ENCODE peak calls at places on chromosomes 5 and 9, in six cellular contexts. B is gastrocnemius medialis; T is body of pancreas; E is AG04450; V is pancreas; H is CD8-positive, alpha-beta memory T cell. O is an unnamed sample.

GRCh38 chr9:131240047-131240921 is 36.0 kb downstream of the FAM78A start:
- DNase-seq in V (no peak), H (no peak), B (no peak), T (no peak), E (no peak), O (no peak)

GRCh38 chr9:3398232-3398648 is 127.6 kb downstream of the RFX3 start:
- DNase-seq in B (no peak), E (no peak), V (no peak), H (peak), T (no peak), O (no peak)

GRCh38 chr5:40681351-40682311 is 1.9 kb downstream of the PTGER4 start:
- DNase-seq in V (peak), H (peak), E (no peak), T (peak), B (no peak), O (no peak)

GRCh38 chr9:7338586-7339281 is 460.8 kb downstream of the DMAC1 start:
- DNase-seq in V (no peak), B (no peak), E (no peak), H (no peak), T (no peak), O (no peak)

GRCh38 chr5:166708271-166708670 is 1583.2 kb upstream of the WWC1 start:
- DNase-seq in T (no peak), H (no peak), B (no peak), E (no peak), V (no peak), O (no peak)

GRCh38 chr9:124286292-124286931 is 28.7 kb downstream of the NEK6 start:
- DNase-seq in V (no peak), T (no peak), H (no peak), E (peak), B (no peak), O (no peak)

GRCh38 chr5:51002368-51002767 is 335.9 kb downstream of the PARP8 start:
- DNase-seq in B (no peak), E (no peak), V (no peak), H (no peak), T (no peak), O (no peak)

GRCh38 chr5:32233696-32234447 is 59.8 kb upstream of the GOLPH3 start:
- DNase-seq in E (no peak), B (no peak), H (no peak), V (no peak), T (peak), O (no peak)

GRCh38 chr5:178304016-178304415 is 71.4 kb upstream of the PHYKPL start:
- DNase-seq in B (no peak), V (no peak), E (no peak), T (peak), H (no peak), O (no peak)

GRCh38 chr9:38294130-38294529 is 98.4 kb upstream of the ALDH1B1 start:
- DNase-seq in T (no peak), B (no peak), E (no peak), H (no peak), V (no peak), O (peak)

GRCh38 chr9:26975728-26976707 is 19.8 kb downstream of the IFT74 start:
- DNase-seq in B (no peak), V (no peak), E (no peak), T (peak), H (no peak), O (no peak)

GRCh38 chr5:158302029-158302428 is 443.1 kb upstream of the CLINT1 start:
- DNase-seq in V (no peak), B (no peak), H (no peak), E (no peak), T (no peak), O (no peak)

GRCh38 chr5:12292610-12293204 is 388.5 kb upstream of the CTNND2 start:
- DNase-seq in E (no peak), V (no peak), B (no peak), H (no peak), T (no peak), O (no peak)

GRCh38 chr5:138874771-138875628 is at the start of gene LRRTM2:
- DNase-seq in H (no peak), E (peak), B (no peak), T (no peak), V (no peak), O (no peak)

DNA sequence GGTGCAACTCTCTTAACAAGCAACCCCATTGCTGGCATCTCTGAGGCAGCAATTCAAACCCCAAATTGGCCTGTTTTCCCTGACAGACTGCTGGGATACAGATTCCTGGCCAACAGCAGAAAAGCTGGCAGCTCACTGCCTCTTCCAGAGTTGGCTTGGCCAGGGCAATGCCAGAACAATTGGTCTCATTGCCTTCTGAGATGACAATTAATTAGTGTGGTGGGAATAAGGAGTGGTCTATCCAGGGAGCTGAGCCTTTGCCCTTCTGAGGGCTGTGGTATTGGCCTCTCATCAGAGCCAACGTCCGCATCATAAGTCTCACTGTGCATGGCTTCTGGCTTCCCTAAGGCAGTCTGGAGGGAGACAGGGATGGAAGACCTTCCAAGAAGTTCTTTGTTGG is 183.2 kb downstream of the GNAQ start:
- DNase-seq in B (no peak), E (no peak), H (no peak), T (no peak), V (no peak), O (no peak)
- H3K27ac ChIP-seq in B (peak), E (no peak), H (no peak), T (no peak), V (no peak), O (peak)

GRCh38 chr5:143244990-143245389 is 158.5 kb downstream of the NR3C1 start:
- DNase-seq in T (no peak), E (no peak), B (no peak), V (no peak), H (no peak), O (no peak)

GRCh38 chr5:143247134-143247815 is 156.2 kb downstream of the NR3C1 start:
- DNase-seq in T (no peak), B (no peak), H (no peak), V (no peak), E (no peak), O (no peak)

GRCh38 chr5:143244000-143244736 is 159.3 kb downstream of the NR3C1 start:
- DNase-seq in B (peak), T (peak), H (no peak), V (no peak), E (peak), O (peak)

GRCh38 chr5:143248391-143248790 is 155.1 kb downstream of the NR3C1 start:
- DNase-seq in V (no peak), T (no peak), H (no peak), B (no peak), E (no peak), O (no peak)

DNA sequence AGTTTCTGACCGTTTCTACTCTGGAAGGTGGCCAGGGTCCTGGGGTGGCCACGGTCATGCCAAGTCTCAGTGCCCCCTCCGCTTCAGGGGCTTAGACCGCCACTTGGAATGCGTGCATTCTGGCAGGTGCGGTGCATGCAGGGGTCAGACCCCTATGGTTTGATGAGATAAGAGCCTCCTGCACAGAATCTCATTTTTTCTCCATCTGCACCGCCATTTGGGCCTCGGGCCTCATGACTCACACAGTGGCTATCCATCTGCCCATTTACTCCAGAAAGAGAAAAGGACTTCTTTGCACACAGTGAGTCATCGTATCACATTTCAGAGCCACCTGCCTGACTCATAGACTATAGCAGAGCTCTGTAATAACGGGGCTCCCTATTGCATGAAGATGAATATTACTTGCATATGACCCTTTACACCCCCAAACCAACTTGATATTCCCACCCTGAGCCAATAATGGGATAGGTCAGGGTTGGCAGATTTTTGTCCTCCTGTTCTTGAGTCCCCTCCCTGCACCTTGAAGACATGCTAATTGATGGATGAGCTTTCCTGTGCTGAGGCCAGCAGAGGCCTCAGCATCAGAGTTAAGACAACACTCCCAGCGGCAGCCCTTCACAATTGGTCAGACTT is 157.4 kb downstream of the NR3C1 start:
- DNase-seq in T (no peak), E (no peak), H (no peak), V (no peak), B (peak), O (no peak)
- H3K4me3 ChIP-seq in T (no peak), E (no peak), H (no peak), V (no peak), B (no peak), O (no peak)

DNA sequence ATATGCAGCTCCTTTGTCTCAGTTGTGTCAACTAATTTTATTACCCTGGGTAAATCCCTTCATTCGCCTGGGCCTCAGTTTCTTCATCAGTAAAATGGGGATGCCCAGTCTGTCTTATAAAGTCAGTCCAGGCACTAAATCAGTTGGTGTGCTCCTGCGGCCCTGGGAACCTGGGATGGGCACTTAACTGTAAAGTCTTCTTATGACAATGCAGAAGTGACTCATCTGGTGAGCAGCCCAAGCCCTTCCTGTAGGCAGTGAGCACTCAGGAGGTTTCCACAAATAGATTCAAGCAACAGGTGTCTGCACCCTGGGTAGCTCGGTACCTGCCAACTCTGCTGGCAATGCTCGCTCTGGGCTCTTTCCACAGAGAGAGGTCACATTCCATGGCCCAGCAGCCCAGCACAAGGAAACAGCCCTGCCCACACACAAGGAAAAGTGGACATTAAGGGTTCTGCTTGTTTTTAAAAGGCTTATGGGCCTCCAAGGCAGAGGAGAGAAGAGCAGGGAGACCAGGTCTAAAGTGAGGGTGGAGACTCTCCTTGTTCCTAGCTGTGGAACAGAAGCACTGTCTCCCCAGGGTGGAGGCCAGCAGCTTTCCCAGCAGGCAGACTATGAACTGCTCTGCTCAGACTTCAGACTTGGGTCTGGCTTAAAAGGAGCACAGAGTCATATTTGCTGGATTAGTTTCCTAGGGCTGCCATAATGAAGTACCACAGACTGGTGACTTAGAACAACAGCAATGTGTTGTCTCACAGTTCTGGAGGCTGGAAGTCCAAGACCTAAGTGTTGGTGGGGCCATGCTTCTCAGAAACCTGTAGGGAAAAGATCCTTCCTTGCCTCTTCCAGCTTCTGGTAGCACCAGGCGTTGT is 89.7 kb upstream of the ADRA1B start:
- DNase-seq in E (no peak), H (no peak), V (no peak), T (no peak), B (peak), O (no peak)
- H3K27ac ChIP-seq in E (no peak), H (no peak), V (no peak), T (no peak), B (peak), O (no peak)

GRCh38 chr9:130128782-130129424 is 43.3 kb upstream of the NCS1 start:
- DNase-seq in B (peak), T (no peak), H (peak), E (peak), V (no peak), O (no peak)
- H3K4me3 ChIP-seq in B (no peak), T (no peak), H (peak), E (no peak), V (no peak), O (no peak)

GRCh38 chr9:72808446-72808768 is 144.4 kb downstream of the ALDH1A1 start:
- DNase-seq in B (no peak), H (no peak), T (no peak), E (no peak), V (no peak), O (no peak)

GRCh38 chr9:72813544-72813943 is 139.3 kb downstream of the ALDH1A1 start:
- DNase-seq in E (no peak), T (no peak), B (no peak), V (no peak), H (no peak), O (no peak)

GRCh38 chr9:72807765-72808445 is 144.9 kb downstream of the ALDH1A1 start:
- DNase-seq in E (no peak), B (no peak), T (no peak), V (no peak), H (no peak), O (no peak)

GRCh38 chr9:72812622-72813111 is 140.2 kb downstream of the ALDH1A1 start:
- DNase-seq in H (no peak), E (no peak), T (no peak), V (no peak), B (no peak), O (no peak)

DNA sequence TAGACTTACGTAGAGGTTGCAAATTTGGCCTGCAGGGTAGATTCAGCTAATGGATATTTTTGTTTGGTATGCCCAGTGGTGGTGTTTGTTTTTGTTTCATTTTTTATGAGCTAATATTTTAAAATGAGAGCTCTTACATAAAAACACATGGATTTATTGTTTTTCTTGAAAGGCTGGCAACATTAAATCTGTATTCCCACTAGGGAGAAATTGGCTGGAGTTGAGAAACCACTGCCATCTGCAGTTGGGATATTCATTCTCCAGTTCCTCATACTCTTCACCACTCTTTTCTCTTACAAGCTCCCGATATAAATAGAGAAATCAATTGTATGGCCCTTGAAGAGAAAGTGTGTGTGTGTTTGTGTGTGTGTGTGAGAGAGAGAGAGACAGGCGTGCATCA is 143.3 kb downstream of the ALDH1A1 start:
- DNase-seq in T (no peak), H (no peak), B (no peak), V (no peak), E (no peak), O (no peak)
- H3K27ac ChIP-seq in T (no peak), H (no peak), B (no peak), V (no peak), E (no peak), O (no peak)

DNA sequence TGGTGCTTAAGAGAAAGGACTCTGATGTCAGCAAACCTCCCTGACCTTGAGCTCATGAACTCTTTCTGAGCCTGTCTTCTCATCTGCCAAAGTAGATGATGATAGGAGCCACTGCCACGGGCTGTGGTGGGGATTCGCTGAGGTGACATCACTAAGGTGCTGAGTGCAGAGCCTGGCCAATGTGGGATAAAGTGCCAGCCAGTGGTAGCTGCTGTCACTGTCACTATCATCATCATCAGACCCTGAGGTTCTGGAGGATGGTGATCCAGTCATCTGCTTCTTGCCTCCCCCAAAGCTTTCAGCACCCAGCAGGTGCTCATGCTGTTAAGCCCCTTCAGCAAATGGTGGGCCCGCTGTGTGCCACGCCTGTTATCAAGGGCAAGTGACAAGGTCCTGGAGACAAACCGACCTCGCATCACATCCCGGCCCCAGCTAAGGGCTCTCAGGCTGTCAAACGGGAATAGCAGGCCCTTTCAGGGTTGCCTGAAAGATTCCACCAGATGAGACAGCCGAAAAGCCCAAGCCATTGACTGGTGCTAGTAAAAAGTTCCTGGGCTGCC is 6.4 kb downstream of the FPGS start:
- DNase-seq in T (no peak), V (no peak), H (no peak), B (no peak), E (no peak), O (no peak)
- H3K4me3 ChIP-seq in T (no peak), V (no peak), H (no peak), B (no peak), E (no peak), O (no peak)

DNA sequence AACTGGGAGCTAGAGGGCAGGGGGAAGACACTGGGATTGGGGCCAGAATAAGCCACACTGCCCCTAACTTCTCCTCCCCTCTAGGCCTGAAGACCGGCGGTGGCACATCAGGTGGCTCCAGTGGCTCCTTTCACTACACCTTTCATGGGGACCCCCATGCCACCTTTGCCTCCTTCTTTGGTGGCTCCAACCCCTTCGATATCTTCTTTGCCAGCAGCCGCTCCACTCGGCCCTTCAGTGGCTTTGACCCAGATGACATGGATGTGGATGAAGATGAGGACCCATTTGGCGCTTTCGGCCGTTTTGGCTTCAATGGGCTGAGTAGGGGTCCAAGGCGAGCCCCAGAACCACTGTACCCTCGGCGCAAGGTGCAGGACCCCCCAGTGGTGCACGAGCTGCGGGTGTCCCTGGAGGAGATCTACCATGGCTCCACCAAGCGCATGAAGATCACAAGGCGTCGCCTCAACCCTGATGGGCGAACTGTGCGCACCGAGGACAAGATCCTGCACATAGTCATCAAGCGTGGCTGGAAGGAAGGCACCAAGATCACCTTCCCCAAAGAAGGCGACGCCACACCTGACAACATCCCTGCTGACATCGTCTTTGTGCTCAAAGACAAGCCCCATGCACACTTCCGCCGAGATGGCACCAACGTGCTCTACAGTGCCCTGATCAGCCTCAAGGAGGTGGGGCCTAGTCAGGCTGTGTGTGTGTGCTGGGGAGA is 6.8 kb downstream of the DNAJB5 start:
- DNase-seq in H (no peak), E (no peak), T (no peak), V (no peak), B (no peak), O (no peak)
- H3K27ac ChIP-seq in H (no peak), E (no peak), T (no peak), V (no peak), B (no peak), O (peak)